ENCODE peak calls at places on chromosomes 4 and X, in four cellular contexts. L, F, C and W are unnamed samples.

GRCh38 chr4:119672938-119673337 is 44.3 kb upstream of the PDE5A start:
- DNase-seq in L (no peak), F (no peak), C (no peak), W (no peak)

GRCh38 chrX:104921606-104922205 is 298.8 kb downstream of the TEX13A start:
- DNase-seq in L (peak), F (no peak), C (no peak), W (no peak)

GRCh38 chr4:140049024-140049923 is 104.7 kb downstream of the MAML3 start:
- DNase-seq in L (no peak), F (peak), C (no peak), W (peak)

GRCh38 chr4:140996757-140997156 is 136.5 kb downstream of the RNF150 start:
- DNase-seq in L (no peak), F (no peak), C (no peak), W (no peak)

GRCh38 chr4:84379881-84380618 is 119.0 kb downstream of the NKX6-1 start:
- DNase-seq in L (no peak), F (no peak), C (no peak), W (no peak)

GRCh38 chrX:22081475-22082092 is 49.5 kb downstream of the PHEX start:
- DNase-seq in L (no peak), F (peak), C (peak), W (peak)

GRCh38 chr4:175435437-175435836 is 376.6 kb downstream of the GPM6A start:
- DNase-seq in L (no peak), F (no peak), C (no peak), W (no peak)

GRCh38 chrX:4397471-4397870 is 684.0 kb upstream of the PRKX start:
- DNase-seq in L (no peak), F (no peak), C (no peak), W (no peak)

GRCh38 chrX:122739770-122740169 is 444.3 kb upstream of the GRIA3 start:
- DNase-seq in L (no peak), F (no peak), C (no peak), W (no peak)